ENCODE peak calls at places on chromosomes 11 and 22, in five cellular contexts. Q is cardiac muscle cell, N is SK-N-MC, C is stomach, D is cardiac fibroblast. B is an unnamed sample.
A peak's percentile ranks its signal among the peaks of the same experiment; 100 is the strongest.

GRCh38 chr11:19332476-19332875 is 91.7 kb upstream of the E2F8 start:
- DNase-seq in C (no peak), N (no peak), D (no peak), Q (no peak), B (no peak)

GRCh38 chr11:66419825-66420224 is 1.0 kb upstream of the NPAS4 start:
- DNase-seq in Q (peak; percentile 77), D (no peak), C (no peak), N (no peak), B (no peak)

GRCh38 chr11:129386795-129387390 is 11.2 kb downstream of the BARX2 start:
- DNase-seq in N (no peak), D (no peak), Q (no peak), C (no peak), B (no peak)

GRCh38 chr11:48305923-48306322 is at the start of gene OR4S1:
- DNase-seq in C (no peak), Q (no peak), N (no peak), D (no peak), B (no peak)

GRCh38 chr11:73275381-73275750 is 3.2 kb downstream of the P2RY6 start:
- DNase-seq in Q (no peak), N (no peak), D (no peak), C (no peak), B (no peak)

GRCh38 chr22:42379961-42380537 is 52.2 kb downstream of the NFAM1 start:
- DNase-seq in Q (no peak), C (no peak), D (no peak), N (no peak), B (no peak)

GRCh38 chr22:21451545-21452520 is 15.4 kb upstream of the TMEM191C start:
- DNase-seq in Q (no peak), D (no peak), C (peak; percentile 19), N (no peak), B (peak; percentile 1)

GRCh38 chr22:38967451-38968450 is 10.3 kb downstream of the APOBEC3A start:
- DNase-seq in Q (no peak), D (no peak), N (no peak), C (peak; percentile 41), B (no peak)

GRCh38 chr11:62233730-62234129 is 8.3 kb upstream of the SCGB1D2 start:
- DNase-seq in D (no peak), N (no peak), Q (no peak), C (no peak), B (no peak)

GRCh38 chr22:26636296-26636695 is 14.5 kb downstream of the CRYBA4 start:
- DNase-seq in Q (no peak), N (no peak), C (no peak), D (no peak), B (no peak)

GRCh38 chr11:76773921-76774361 is 9.2 kb upstream of the TSKU start:
- DNase-seq in D (no peak), N (no peak), Q (no peak), C (peak; percentile 75), B (peak; percentile 38)

GRCh38 chr22:19057999-19058491 is 64.2 kb downstream of the DGCR2 start:
- DNase-seq in N (no peak), C (peak; percentile 17), D (no peak), Q (no peak), B (no peak)

GRCh38 chr22:23065069-23065451 is 5.3 kb upstream of the GNAZ start:
- DNase-seq in D (no peak), C (peak; percentile 13), N (no peak), Q (no peak), B (no peak)

GRCh38 chr22:25232301-25232700 is 12.9 kb downstream of the CRYBB2 start:
- DNase-seq in D (peak; percentile 21), C (no peak), N (no peak), Q (no peak), B (no peak)

GRCh38 chr22:25236417-25236816 is 17.0 kb downstream of the CRYBB2 start:
- DNase-seq in D (no peak), Q (no peak), N (no peak), C (no peak), B (no peak)

GRCh38 chr22:25237503-25237902 is 18.1 kb downstream of the CRYBB2 start:
- DNase-seq in D (no peak), N (no peak), C (no peak), Q (no peak), B (no peak)

DNA sequence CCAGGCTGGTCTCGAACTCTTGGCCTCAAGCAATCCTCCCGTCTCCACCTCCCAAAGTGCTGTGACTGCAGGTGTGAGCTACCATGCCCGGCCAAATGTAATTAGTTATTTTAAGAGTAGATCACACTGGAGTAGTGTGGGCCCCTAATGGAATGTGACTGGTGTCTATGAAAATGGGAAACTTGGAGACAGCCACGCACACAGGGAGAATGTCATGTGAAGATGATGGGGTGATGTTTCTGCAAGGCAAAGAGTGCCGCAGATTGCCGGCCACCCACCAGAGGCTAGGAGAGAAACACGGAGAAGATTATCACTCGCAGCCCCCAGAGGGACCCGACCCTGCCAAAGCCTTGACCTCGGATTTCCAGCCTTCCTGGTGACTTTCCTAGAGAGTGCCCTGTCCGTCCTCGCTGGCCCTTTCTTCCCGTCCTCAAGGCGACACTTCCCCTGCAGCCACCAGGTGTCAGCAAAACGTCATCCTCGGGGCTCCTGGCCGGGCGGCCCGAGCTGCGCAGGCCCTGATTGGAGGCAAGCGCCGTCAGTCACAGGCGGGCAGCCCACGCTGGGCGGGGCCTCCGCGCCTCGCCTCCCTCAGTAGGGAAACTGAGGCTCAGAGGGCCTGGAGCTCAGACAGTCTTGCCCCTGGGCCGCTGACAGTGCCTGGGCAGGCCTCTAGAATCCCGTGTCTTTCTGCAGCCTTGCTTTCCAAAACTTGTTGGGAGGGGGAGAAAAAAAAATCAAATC is 16.3 kb downstream of the CRYBB2 start:
- DNase-seq in N (no peak), C (peak; percentile 85), Q (peak; percentile 92), D (peak; percentile 84), B (peak; percentile 89)
- H3K4me3 ChIP-seq in N (no peak overlapping the region), C (no peak overlapping the region), Q (no peak overlapping the region), D (no peak overlapping the region), B (no peak overlapping the region)

GRCh38 chr11:100872951-100873350 is 185.9 kb downstream of the ARHGAP42 start:
- DNase-seq in D (no peak), C (no peak), N (no peak), Q (no peak), B (peak; percentile 11)

GRCh38 chr11:100875521-100875869 is 188.4 kb downstream of the ARHGAP42 start:
- DNase-seq in C (no peak), D (no peak), N (no peak), Q (no peak), B (no peak)

GRCh38 chr11:100878474-100878873 is 191.4 kb downstream of the ARHGAP42 start:
- DNase-seq in D (peak; percentile 85), C (no peak), Q (no peak), N (no peak), B (peak; percentile 25)

GRCh38 chr11:100874203-100874602 is 187.1 kb downstream of the ARHGAP42 start:
- DNase-seq in N (no peak), C (no peak), Q (no peak), D (no peak), B (no peak)

DNA sequence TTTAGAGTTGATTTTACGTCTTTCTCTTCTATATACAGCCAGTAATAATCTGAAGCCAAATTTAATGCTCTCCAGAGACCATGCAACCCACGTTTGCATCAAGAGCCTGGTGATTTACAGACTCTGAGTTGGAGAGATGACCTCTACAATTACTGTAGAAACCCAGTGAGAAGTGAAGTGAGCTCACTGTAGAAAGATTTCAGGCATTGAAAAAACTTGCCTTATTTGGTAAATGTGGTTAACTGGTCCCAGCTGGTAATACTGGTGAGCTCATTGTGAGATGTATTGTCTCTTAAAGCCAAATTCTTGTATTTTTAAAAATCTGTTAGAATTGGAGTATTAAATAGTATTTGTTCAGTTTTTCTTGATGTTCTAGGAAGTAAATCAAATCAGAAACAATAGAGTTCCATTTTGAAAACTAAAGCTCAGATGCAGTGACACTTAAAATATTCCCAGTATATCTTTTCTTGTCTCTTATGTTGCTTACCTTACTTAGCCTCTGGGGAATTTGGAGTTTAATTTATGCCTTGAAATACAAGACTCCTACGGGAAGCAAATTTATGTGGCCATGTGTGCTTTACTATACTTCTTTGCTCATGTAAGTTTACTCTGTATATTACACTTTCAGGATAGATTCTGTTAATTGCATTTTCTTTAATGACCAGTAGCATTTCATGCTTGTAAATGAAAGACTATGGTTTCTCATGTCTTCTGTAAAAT is 189.9 kb downstream of the ARHGAP42 start:
- DNase-seq in D (peak; percentile 94), N (no peak), C (no peak), Q (no peak), B (peak; percentile 64)
- H3K4me3 ChIP-seq in D (no peak overlapping the region), N (no peak overlapping the region), C (no peak overlapping the region), Q (no peak overlapping the region), B (no peak overlapping the region)

GRCh38 chr11:59212744-59213573 is at the start of gene MPEG1:
- DNase-seq in D (no peak), N (no peak), Q (no peak), C (no peak), B (no peak)

GRCh38 chr11:59214141-59214893 is 1.6 kb upstream of the MPEG1 start:
- DNase-seq in C (no peak), Q (no peak), N (no peak), D (no peak), B (no peak)

GRCh38 chr11:59219836-59220235 is 7.1 kb upstream of the MPEG1 start:
- DNase-seq in D (no peak), N (no peak), Q (no peak), C (no peak), B (no peak)

GRCh38 chr11:59218893-59219292 is 6.2 kb upstream of the MPEG1 start:
- DNase-seq in C (no peak), D (no peak), N (no peak), Q (no peak), B (no peak)

GRCh38 chr11:59216654-59217640 is 4.2 kb upstream of the MPEG1 start:
- DNase-seq in N (no peak), Q (no peak), D (peak; percentile 25), C (peak; percentile 40), B (no peak)
- H3K4me3 ChIP-seq in N (no peak overlapping the region), Q (no peak overlapping the region), D (no peak overlapping the region), C (no peak overlapping the region), B (no peak overlapping the region)

GRCh38 chr11:67465190-67465522 is 3.9 kb downstream of the TMEM134 start:
- DNase-seq in C (peak; percentile 55), D (no peak), N (no peak), Q (no peak), B (no peak)
- H3K4me3 ChIP-seq in C (peak overlapping the region; percentile 69), D (peak overlapping the region; percentile 56), N (peak overlapping the region; percentile 94), Q (peak overlapping the region; percentile 54), B (no peak overlapping the region)

GRCh38 chr11:64501500-64502427 is 89.3 kb upstream of the SLC22A12 start:
- DNase-seq in Q (peak; percentile 25), C (no peak), N (no peak), D (no peak), B (no peak)
- H3K4me3 ChIP-seq in Q (no peak overlapping the region), C (no peak overlapping the region), N (no peak overlapping the region), D (no peak overlapping the region), B (no peak overlapping the region)

GRCh38 chr11:68398870-68399865 is 61.4 kb upstream of the PPP6R3 start:
- DNase-seq in Q (peak; percentile 77), N (no peak), D (peak; percentile 75), C (peak; percentile 43), B (no peak)
- H3K4me3 ChIP-seq in Q (no peak overlapping the region), N (no peak overlapping the region), D (no peak overlapping the region), C (no peak overlapping the region), B (no peak overlapping the region)

B was measured in SJCRH30.